ENCODE peak calls at places on chromosomes 1 and 21, in nine cellular contexts. One of them, this sample, is unnamed.

GRCh38 chr1:41381691-41382530 is 20.7 kb downstream of the FOXO6 start:
- DNase-seq in cardiac fibroblast: no peak
- DNase-seq in central memory CD4-positive, alpha-beta T cell: no peak
- DNase-seq in stimulated activated CD4-positive, alpha-beta T cell treated with anti-CD3 and anti-CD28 coated beads, Interleukin-4, amount 100 ng/mL, for 24 hours: peak
- DNase-seq in activated T-cell treated with anti-CD3 and anti-CD28 coated beads, Interleukin-2, amount 50 U/mL, for 72 hours: peak
- DNase-seq in AG09309: peak
- DNase-seq in M059J: peak
- DNase-seq in HT1080: peak
- DNase-seq in mucosa of gallbladder: peak
- DNase-seq in this sample: peak

GRCh38 chr1:236543065-236543669 is 19.4 kb downstream of the LGALS8 start:
- DNase-seq in cardiac fibroblast: no peak
- DNase-seq in central memory CD4-positive, alpha-beta T cell: no peak
- DNase-seq in stimulated activated CD4-positive, alpha-beta T cell treated with anti-CD3 and anti-CD28 coated beads, Interleukin-4, amount 100 ng/mL, for 24 hours: no peak
- DNase-seq in activated T-cell treated with anti-CD3 and anti-CD28 coated beads, Interleukin-2, amount 50 U/mL, for 72 hours: no peak
- DNase-seq in AG09309: no peak
- DNase-seq in M059J: no peak
- DNase-seq in HT1080: no peak
- DNase-seq in mucosa of gallbladder: no peak
- DNase-seq in this sample: no peak

GRCh38 chr1:171805395-171806115 is 24.1 kb downstream of the METTL13 start:
- DNase-seq in cardiac fibroblast: no peak
- DNase-seq in central memory CD4-positive, alpha-beta T cell: no peak
- DNase-seq in stimulated activated CD4-positive, alpha-beta T cell treated with anti-CD3 and anti-CD28 coated beads, Interleukin-4, amount 100 ng/mL, for 24 hours: no peak
- DNase-seq in activated T-cell treated with anti-CD3 and anti-CD28 coated beads, Interleukin-2, amount 50 U/mL, for 72 hours: no peak
- DNase-seq in AG09309: no peak
- DNase-seq in M059J: peak
- DNase-seq in HT1080: no peak
- DNase-seq in mucosa of gallbladder: no peak
- DNase-seq in this sample: peak

GRCh38 chr1:52552236-52552504 is 722 bp downstream of the TUT4 start:
- DNase-seq in cardiac fibroblast: peak
- DNase-seq in central memory CD4-positive, alpha-beta T cell: peak
- DNase-seq in stimulated activated CD4-positive, alpha-beta T cell treated with anti-CD3 and anti-CD28 coated beads, Interleukin-4, amount 100 ng/mL, for 24 hours: peak
- DNase-seq in activated T-cell treated with anti-CD3 and anti-CD28 coated beads, Interleukin-2, amount 50 U/mL, for 72 hours: peak
- DNase-seq in AG09309: peak
- DNase-seq in M059J: peak
- DNase-seq in HT1080: no peak
- DNase-seq in mucosa of gallbladder: peak
- DNase-seq in this sample: peak

GRCh38 chr1:100131623-100132022 is 1.1 kb downstream of the SASS6 start:
- DNase-seq in cardiac fibroblast: no peak
- DNase-seq in central memory CD4-positive, alpha-beta T cell: no peak
- DNase-seq in stimulated activated CD4-positive, alpha-beta T cell treated with anti-CD3 and anti-CD28 coated beads, Interleukin-4, amount 100 ng/mL, for 24 hours: no peak
- DNase-seq in activated T-cell treated with anti-CD3 and anti-CD28 coated beads, Interleukin-2, amount 50 U/mL, for 72 hours: no peak
- DNase-seq in AG09309: no peak
- DNase-seq in M059J: no peak
- DNase-seq in HT1080: no peak
- DNase-seq in mucosa of gallbladder: no peak
- DNase-seq in this sample: no peak

GRCh38 chr21:28410264-28410663 is 582.4 kb downstream of the LTN1 start:
- DNase-seq in cardiac fibroblast: peak
- DNase-seq in central memory CD4-positive, alpha-beta T cell: no peak
- DNase-seq in stimulated activated CD4-positive, alpha-beta T cell treated with anti-CD3 and anti-CD28 coated beads, Interleukin-4, amount 100 ng/mL, for 24 hours: no peak
- DNase-seq in activated T-cell treated with anti-CD3 and anti-CD28 coated beads, Interleukin-2, amount 50 U/mL, for 72 hours: no peak
- DNase-seq in AG09309: no peak
- DNase-seq in M059J: no peak
- DNase-seq in HT1080: no peak
- DNase-seq in mucosa of gallbladder: no peak
- DNase-seq in this sample: no peak

GRCh38 chr1:114512595-114513280 is 1.7 kb upstream of the TRIM33 start:
- DNase-seq in cardiac fibroblast: no peak
- DNase-seq in central memory CD4-positive, alpha-beta T cell: no peak
- DNase-seq in stimulated activated CD4-positive, alpha-beta T cell treated with anti-CD3 and anti-CD28 coated beads, Interleukin-4, amount 100 ng/mL, for 24 hours: no peak
- DNase-seq in activated T-cell treated with anti-CD3 and anti-CD28 coated beads, Interleukin-2, amount 50 U/mL, for 72 hours: no peak
- DNase-seq in AG09309: no peak
- DNase-seq in M059J: no peak
- DNase-seq in HT1080: no peak
- DNase-seq in mucosa of gallbladder: no peak
- DNase-seq in this sample: no peak

GRCh38 chr1:115404936-115405335 is 66.9 kb upstream of the NGF start:
- DNase-seq in cardiac fibroblast: no peak
- DNase-seq in central memory CD4-positive, alpha-beta T cell: no peak
- DNase-seq in stimulated activated CD4-positive, alpha-beta T cell treated with anti-CD3 and anti-CD28 coated beads, Interleukin-4, amount 100 ng/mL, for 24 hours: no peak
- DNase-seq in activated T-cell treated with anti-CD3 and anti-CD28 coated beads, Interleukin-2, amount 50 U/mL, for 72 hours: no peak
- DNase-seq in AG09309: no peak
- DNase-seq in M059J: no peak
- DNase-seq in HT1080: no peak
- DNase-seq in mucosa of gallbladder: no peak
- DNase-seq in this sample: no peak

GRCh38 chr1:229620876-229621275 is 5.0 kb downstream of the TAF5L start:
- DNase-seq in cardiac fibroblast: peak
- DNase-seq in central memory CD4-positive, alpha-beta T cell: no peak
- DNase-seq in stimulated activated CD4-positive, alpha-beta T cell treated with anti-CD3 and anti-CD28 coated beads, Interleukin-4, amount 100 ng/mL, for 24 hours: no peak
- DNase-seq in activated T-cell treated with anti-CD3 and anti-CD28 coated beads, Interleukin-2, amount 50 U/mL, for 72 hours: no peak
- DNase-seq in AG09309: peak
- DNase-seq in M059J: no peak
- DNase-seq in HT1080: no peak
- DNase-seq in mucosa of gallbladder: no peak
- DNase-seq in this sample: no peak

GRCh38 chr1:228009116-228009827 is 2.5 kb downstream of the WNT3A start:
- DNase-seq in cardiac fibroblast: no peak
- DNase-seq in central memory CD4-positive, alpha-beta T cell: no peak
- DNase-seq in stimulated activated CD4-positive, alpha-beta T cell treated with anti-CD3 and anti-CD28 coated beads, Interleukin-4, amount 100 ng/mL, for 24 hours: no peak
- DNase-seq in activated T-cell treated with anti-CD3 and anti-CD28 coated beads, Interleukin-2, amount 50 U/mL, for 72 hours: no peak
- DNase-seq in AG09309: no peak
- DNase-seq in M059J: no peak
- DNase-seq in HT1080: no peak
- DNase-seq in mucosa of gallbladder: no peak
- DNase-seq in this sample: no peak

GRCh38 chr1:9400425-9401079 is 107.9 kb downstream of the SPSB1 start:
- DNase-seq in cardiac fibroblast: peak
- DNase-seq in central memory CD4-positive, alpha-beta T cell: no peak
- DNase-seq in stimulated activated CD4-positive, alpha-beta T cell treated with anti-CD3 and anti-CD28 coated beads, Interleukin-4, amount 100 ng/mL, for 24 hours: no peak
- DNase-seq in activated T-cell treated with anti-CD3 and anti-CD28 coated beads, Interleukin-2, amount 50 U/mL, for 72 hours: peak
- DNase-seq in AG09309: no peak
- DNase-seq in M059J: peak
- DNase-seq in HT1080: no peak
- DNase-seq in mucosa of gallbladder: no peak
- DNase-seq in this sample: peak